ENCODE peak calls at places on chromosomes 11 and 22, in nine cellular contexts. H is A172; A is foreskin melanocyte; L is activated CD8-positive, alpha-beta T cell treated with anti-CD3 and anti-CD28 coated beads for 36 hours; S is GM20000; G is mucosa of gallbladder; O is stimulated activated CD4-positive, alpha-beta T cell treated with anti-CD3 and anti-CD28 coated beads, TNF-alpha, amount 100 ng/mL, for 4 hours; Y is lower leg skin; W is neural crest cell. V is an unnamed sample.

GRCh38 chr11:63916837-63917684 is at the start of gene RCOR2:
- DNase-seq in G (peak), Y (no peak), A (peak), S (peak), W (peak), L (peak), O (peak), H (peak), V (peak)

GRCh38 chr22:45329536-45329936 is 19.8 kb downstream of the FAM118A start:
- DNase-seq in G (peak), O (no peak), S (no peak), H (no peak), Y (no peak), L (no peak), W (no peak), A (peak), V (no peak)

GRCh38 chr11:8356731-8357504 is 93.2 kb upstream of the LMO1 start:
- DNase-seq in S (no peak), O (no peak), A (no peak), L (no peak), Y (no peak), G (no peak), H (no peak), W (no peak), V (no peak)

GRCh38 chr22:27937453-27937852 is 18.4 kb upstream of the PITPNB start:
- DNase-seq in O (no peak), Y (no peak), H (no peak), A (no peak), L (no peak), W (no peak), G (no peak), S (no peak), V (no peak)

GRCh38 chr11:118067006-118067405 is 9.9 kb upstream of the TMPRSS4 start:
- DNase-seq in S (no peak), W (no peak), G (no peak), H (no peak), A (no peak), Y (no peak), O (no peak), L (no peak), V (no peak)

GRCh38 chr11:86632499-86633269 is 39.7 kb downstream of the ME3 start:
- DNase-seq in W (no peak), L (peak), Y (no peak), O (no peak), A (peak), H (peak), S (no peak), G (no peak), V (peak)

GRCh38 chr11:82718307-82718706 is 15.4 kb downstream of the FAM181B start:
- DNase-seq in S (peak), G (peak), O (no peak), L (peak), A (peak), Y (no peak), H (peak), W (peak), V (peak)

GRCh38 chr22:40709752-40710413 is 30.6 kb downstream of the MCHR1 start:
- DNase-seq in O (no peak), A (peak), L (no peak), S (no peak), G (peak), H (no peak), Y (no peak), W (no peak), V (no peak)

GRCh38 chr11:73386026-73386425 is 9.8 kb downstream of the RELT start:
- DNase-seq in G (no peak), H (no peak), O (no peak), S (peak), Y (no peak), W (no peak), A (no peak), L (no peak), V (no peak)

GRCh38 chr22:24392218-24392931 is 35.0 kb upstream of the ADORA2A start:
- DNase-seq in W (no peak), O (no peak), G (no peak), S (no peak), Y (no peak), H (no peak), A (no peak), L (no peak), V (no peak)

GRCh38 chr22:27474112-27474571 is 327.4 kb downstream of the MN1 start:
- DNase-seq in Y (no peak), A (no peak), L (no peak), O (no peak), G (no peak), W (no peak), H (peak), S (no peak), V (peak)

GRCh38 chr22:36445158-36445668 is 36.2 kb downstream of the TXN2 start:
- DNase-seq in H (peak), Y (no peak), S (no peak), O (no peak), W (no peak), G (peak), L (no peak), A (peak), V (peak)

GRCh38 chr11:93100211-93100610 is 97.6 kb downstream of the SLC36A4 start:
- DNase-seq in H (no peak), S (no peak), A (no peak), O (no peak), W (no peak), L (no peak), G (no peak), Y (no peak), V (peak)

GRCh38 chr22:27799334-27800249 is 2.0 kb downstream of the MN1 start:
- DNase-seq in G (no peak), H (no peak), W (peak), S (no peak), Y (no peak), A (no peak), O (no peak), L (no peak), V (no peak)

GRCh38 chr22:29719894-29720645 is at the start of gene CABP7:
- DNase-seq in O (no peak), L (no peak), Y (no peak), A (no peak), W (no peak), H (no peak), S (no peak), G (no peak), V (no peak)

GRCh38 chr11:119148855-119149370 is at the start of gene ABCG4:
- DNase-seq in G (no peak), W (peak), A (no peak), S (peak), H (no peak), Y (no peak), O (no peak), L (peak), V (no peak)

V was measured in brain microvascular endothelial cell.